ENCODE peak calls at places on chromosomes 12 and 14, in four cellular contexts. G is SJCRH30, F is esophagus muscularis mucosa, X is uterus. V is an unnamed sample.

GRCh38 chr14:50954811-50955372 is 10.6 kb upstream of the PYGL start:
- DNase-seq in X (no peak), G (no peak), F (no peak), V (no peak)

GRCh38 chr12:91326043-91327027 is 143.7 kb upstream of the DCN start:
- DNase-seq in G (peak; percentile 47), X (peak; percentile 36), F (no peak), V (peak; percentile 8)

GRCh38 chr12:1839956-1840550 is 19.7 kb downstream of the LRTM2 start:
- DNase-seq in F (no peak), G (no peak), X (no peak), V (no peak)

GRCh38 chr12:41460906-41461305 is 272.8 kb downstream of the PDZRN4 start:
- DNase-seq in G (no peak), X (no peak), F (no peak), V (no peak)

GRCh38 chr12:27143676-27144075 is 61.3 kb upstream of the C12orf71 start:
- DNase-seq in X (no peak), F (no peak), G (no peak), V (no peak)

GRCh38 chr12:51450816-51451215 is 26.2 kb downstream of the SLC4A8 start:
- DNase-seq in X (no peak), F (no peak), G (peak; percentile 24), V (no peak)

GRCh38 chr14:90663680-90664079 is 152.6 kb downstream of the TTC7B start:
- DNase-seq in X (no peak), F (no peak), G (no peak), V (no peak)

GRCh38 chr14:78022059-78022458 is 148.1 kb upstream of the NRXN3 start:
- DNase-seq in G (peak; percentile 64), F (peak; percentile 91), X (no peak), V (peak; percentile 55)

GRCh38 chr12:109739747-109740693 is 26.4 kb downstream of the FAM222A start:
- DNase-seq in G (no peak), F (no peak), X (no peak), V (no peak)

DNA sequence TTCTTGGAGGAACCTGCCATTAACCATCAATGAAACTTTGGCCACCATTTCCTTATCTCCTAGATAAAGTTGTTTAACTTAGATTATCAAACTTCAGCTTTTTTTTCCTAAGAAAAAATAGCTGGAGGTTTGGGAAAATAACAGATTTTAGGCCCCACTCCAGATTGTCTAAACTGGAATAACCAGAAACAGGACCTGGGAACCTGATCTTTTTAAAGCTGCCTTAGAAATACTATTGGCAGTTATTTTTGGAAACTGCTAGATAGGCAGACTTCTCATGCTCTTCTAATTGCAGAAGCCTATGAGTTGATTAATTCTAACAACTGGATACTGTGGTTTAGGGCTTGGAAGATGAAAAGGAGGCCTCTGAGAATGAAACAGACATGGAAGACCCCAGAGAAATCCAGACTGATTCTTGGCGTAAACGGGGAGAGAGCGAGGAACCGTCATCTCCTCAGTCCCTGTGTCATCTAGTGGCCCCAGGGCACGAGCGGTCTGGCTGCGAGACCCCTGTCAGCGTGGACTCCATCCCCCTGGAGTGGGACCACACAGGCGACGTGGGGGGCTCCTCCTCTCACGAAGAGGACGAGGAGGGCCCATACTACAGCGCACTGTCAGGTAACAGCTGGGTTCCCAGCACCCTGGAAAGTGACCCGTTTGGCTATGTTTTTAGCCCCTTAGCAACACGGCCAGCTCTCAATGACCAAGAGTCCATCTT is 80.2 kb downstream of the ESR2 start:
- DNase-seq in F (no peak), X (no peak), G (no peak), V (no peak)
- H3K4me3 ChIP-seq in F (no peak overlapping the region), X (no peak overlapping the region), G (no peak overlapping the region), V (no peak overlapping the region)

GRCh38 chr12:40011775-40012129 is 94.1 kb downstream of the SLC2A13 start:
- DNase-seq in G (no peak), F (no peak), X (no peak), V (no peak)
- H3K4me3 ChIP-seq in G (no peak overlapping the region), F (peak overlapping the region; percentile 18), X (no peak overlapping the region), V (no peak overlapping the region)

GRCh38 chr14:36661506-36662257 is at the start of gene PAX9:
- DNase-seq in X (peak; percentile 62), F (peak; percentile 72), G (no peak), V (no peak)
- H3K4me3 ChIP-seq in X (peak within 1 kb of the TSS; percentile 29), F (peak within 1 kb of the TSS; percentile 44), G (no peak within 1 kb of the TSS), V (no peak within 1 kb of the TSS)

GRCh38 chr12:120364487-120364886 is 4.5 kb downstream of the MSI1 start:
- DNase-seq in X (no peak), F (no peak), G (no peak), V (no peak)

GRCh38 chr12:120361506-120362208 is 7.3 kb downstream of the MSI1 start:
- DNase-seq in X (peak; percentile 45), F (no peak), G (peak; percentile 91), V (no peak)

GRCh38 chr12:120365675-120366340 is 3.2 kb downstream of the MSI1 start:
- DNase-seq in G (no peak), F (no peak), X (no peak), V (no peak)

GRCh38 chr12:120363274-120363855 is 5.6 kb downstream of the MSI1 start:
- DNase-seq in G (no peak), F (no peak), X (no peak), V (no peak)

DNA sequence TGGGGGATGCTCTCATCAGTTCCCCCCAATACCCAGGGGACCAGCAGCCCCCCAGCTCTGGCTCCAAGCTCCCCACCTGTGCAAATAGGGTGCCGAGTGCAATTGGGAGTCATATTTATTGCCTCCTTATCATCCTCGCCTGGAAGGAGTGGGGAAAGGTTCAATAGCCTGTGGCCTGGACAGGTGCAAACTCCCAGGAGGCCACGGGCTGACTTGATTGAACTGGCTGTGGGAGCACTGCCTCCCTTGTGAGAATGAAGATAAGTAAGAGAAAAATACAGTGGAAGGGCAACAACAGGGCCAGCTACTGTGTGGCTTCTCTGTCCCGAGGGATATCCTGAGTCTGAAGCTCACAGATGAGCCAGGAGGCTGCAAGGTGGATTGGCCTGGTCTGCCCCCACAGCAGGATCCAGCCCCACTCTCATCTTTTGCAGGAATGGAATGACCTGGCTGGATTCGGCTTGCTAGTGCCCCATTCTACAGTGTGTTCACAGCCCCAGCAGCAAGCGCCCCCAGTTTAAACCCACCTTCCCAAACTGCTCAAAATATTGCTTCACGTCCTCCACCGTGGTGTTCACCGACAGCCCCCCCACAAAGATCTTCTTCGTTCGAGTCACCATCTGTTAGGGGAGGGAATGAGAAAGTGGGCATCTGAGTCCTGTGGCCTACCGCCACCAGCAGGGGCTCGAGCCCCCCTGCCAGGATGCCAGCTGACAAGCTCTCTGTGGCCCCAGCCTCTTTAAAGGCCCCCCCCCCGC is 6.3 kb downstream of the MSI1 start:
- DNase-seq in F (no peak), X (no peak), G (no peak), V (no peak)
- H3K4me3 ChIP-seq in F (no peak overlapping the region), X (no peak overlapping the region), G (no peak overlapping the region), V (no peak overlapping the region)

GRCh38 chr14:73136387-73137221 is at the start of gene PSEN1:
- DNase-seq in F (peak; percentile 99), X (peak; percentile 96), G (peak; percentile 92), V (peak; percentile 89)
- H3K4me3 ChIP-seq in F (peak within 1 kb of the TSS; percentile 93), X (peak within 1 kb of the TSS; percentile 82), G (peak within 1 kb of the TSS; percentile 85), V (peak within 1 kb of the TSS; percentile 70)

DNA sequence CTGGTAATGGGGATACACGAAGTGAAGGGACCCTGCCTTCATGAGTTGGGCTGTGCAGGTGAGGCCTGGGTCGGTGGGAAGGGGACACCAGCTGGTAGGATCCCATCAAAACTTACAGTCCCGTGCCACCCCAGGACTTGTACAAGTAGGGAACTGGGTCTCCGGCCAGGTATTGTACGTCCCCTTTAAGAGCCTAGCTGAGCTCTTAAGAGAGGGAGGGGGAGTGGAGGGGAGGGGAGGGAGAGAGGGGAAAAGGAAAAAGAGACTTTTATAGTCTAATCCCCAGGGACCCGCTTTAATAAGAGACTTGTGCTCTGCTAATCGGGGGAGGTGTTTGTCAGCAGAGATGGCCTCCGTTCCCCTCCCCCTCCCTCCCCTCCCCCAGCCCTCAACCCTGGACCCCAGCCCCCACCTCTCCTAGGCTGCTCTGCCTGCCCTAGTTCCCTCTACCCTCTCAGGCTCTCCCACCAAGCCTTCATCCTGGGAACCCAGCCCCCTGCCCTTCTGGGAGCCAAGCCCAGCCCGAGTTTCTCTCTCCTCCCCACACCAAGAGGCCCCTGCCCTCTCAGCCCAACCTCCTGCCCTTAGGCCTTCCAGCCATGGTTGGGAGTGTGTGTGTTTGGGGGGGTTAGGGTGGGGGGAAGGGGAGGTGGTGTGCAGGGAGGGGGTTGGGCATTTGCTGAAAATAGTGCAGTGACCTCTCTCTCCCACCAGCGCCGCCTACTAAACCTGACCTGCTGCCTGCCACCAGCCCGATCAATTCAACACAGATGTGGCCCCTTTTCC is 2.6 kb downstream of the GDF11 start:
- DNase-seq in F (no peak), X (no peak), G (peak; percentile 32), V (no peak)
- H3K4me3 ChIP-seq in F (peak overlapping the region; percentile 15), X (peak overlapping the region; percentile 7), G (peak overlapping the region; percentile 33), V (no peak overlapping the region)

V was measured in GM12864.